ENCODE peak calls at places on chromosomes 13 and 19, in ten cellular contexts. I, K, Y, V, N, W, Q, C, D and L are unnamed samples.

GRCh38 chr19:47247308-47247990 is 8.9 kb upstream of the CCDC9 start:
- DNase-seq in I (peak), K (peak), Y (peak), V (no peak), N (peak), W (peak), Q (peak), C (peak), D (peak), L (peak)

GRCh38 chr19:5407356-5407755 is 47.9 kb upstream of the ZNRF4 start:
- DNase-seq in I (peak), K (no peak), Y (peak), V (no peak), N (no peak), W (no peak), Q (no peak), C (peak), D (no peak), L (no peak)

GRCh38 chr13:40057228-40057627 is 401.8 kb downstream of the COG6 start:
- DNase-seq in I (no peak), K (no peak), Y (no peak), V (no peak), N (no peak), W (no peak), Q (no peak), C (no peak), D (no peak), L (no peak)

GRCh38 chr19:29489182-29489951 is 36.4 kb upstream of the VSTM2B start:
- DNase-seq in I (no peak), K (no peak), Y (peak), V (no peak), N (no peak), W (no peak), Q (peak), C (no peak), D (no peak), L (no peak)

GRCh38 chr13:28286263-28286662 is 147.9 kb downstream of the PAN3 start:
- DNase-seq in I (no peak), K (no peak), Y (no peak), V (no peak), N (no peak), W (no peak), Q (no peak), C (no peak), D (no peak), L (no peak)

GRCh38 chr13:98942485-98942884 is 35.4 kb downstream of the DOCK9 start:
- DNase-seq in I (no peak), K (no peak), Y (no peak), V (no peak), N (no peak), W (no peak), Q (no peak), C (no peak), D (no peak), L (no peak)

GRCh38 chr13:31409678-31410356 is 210.0 kb downstream of the B3GLCT start:
- DNase-seq in I (no peak), K (no peak), Y (no peak), V (no peak), N (no peak), W (no peak), Q (no peak), C (no peak), D (no peak), L (no peak)

GRCh38 chr19:44883962-44884361 is 7.1 kb upstream of the TOMM40 start:
- DNase-seq in I (no peak), K (no peak), Y (no peak), V (no peak), N (no peak), W (no peak), Q (no peak), C (no peak), D (no peak), L (no peak)

GRCh38 chr13:29743229-29743786 is 107.1 kb downstream of the UBL3 start:
- DNase-seq in I (no peak), K (no peak), Y (no peak), V (no peak), N (no peak), W (no peak), Q (no peak), C (no peak), D (no peak), L (peak)

GRCh38 chr13:20967340-20967739 is 64.8 kb upstream of the XPO4 start:
- DNase-seq in I (no peak), K (no peak), Y (no peak), V (no peak), N (no peak), W (no peak), Q (no peak), C (no peak), D (no peak), L (no peak)

GRCh38 chr13:93388701-93389100 is 162.1 kb downstream of the GPC6 start:
- DNase-seq in I (no peak), K (no peak), Y (no peak), V (no peak), N (no peak), W (no peak), Q (no peak), C (no peak), D (no peak), L (no peak)

GRCh38 chr19:45765365-45766292 is 3.4 kb downstream of the SIX5 start:
- DNase-seq in I (no peak), K (no peak), Y (no peak), V (no peak), N (no peak), W (no peak), Q (no peak), C (no peak), D (no peak), L (no peak)

GRCh38 chr19:35262101-35262761 is 6.5 kb upstream of the USF2 start:
- DNase-seq in I (no peak), K (no peak), Y (peak), V (no peak), N (no peak), W (no peak), Q (peak), C (no peak), D (no peak), L (no peak)

GRCh38 chr13:41133951-41134350 is 1.3 kb upstream of the KBTBD6 start:
- DNase-seq in I (no peak), K (no peak), Y (no peak), V (no peak), N (no peak), W (no peak), Q (no peak), C (no peak), D (no peak), L (no peak)

GRCh38 chr19:22503524-22503923 is 81.4 kb upstream of the ZNF98 start:
- DNase-seq in I (no peak), K (no peak), Y (no peak), V (no peak), N (no peak), W (no peak), Q (no peak), C (no peak), D (no peak), L (no peak)

GRCh38 chr13:91326156-91326555 is 21.3 kb upstream of the MIR17HG start:
- DNase-seq in I (no peak), K (no peak), Y (no peak), V (no peak), N (no peak), W (no peak), Q (no peak), C (no peak), D (no peak), L (no peak)

GRCh38 chr13:41694902-41695301 is 237.6 kb downstream of the RGCC start:
- DNase-seq in I (no peak), K (no peak), Y (no peak), V (no peak), N (no peak), W (no peak), Q (no peak), C (peak), D (peak), L (peak)

GRCh38 chr13:52011690-52012511 is at the start of gene ALG11:
- DNase-seq in I (peak), K (peak), Y (peak), V (peak), N (peak), W (peak), Q (peak), C (peak), D (peak), L (peak)

GRCh38 chr13:72565893-72566292 is 161.5 kb downstream of the MZT1 start:
- DNase-seq in I (peak), K (no peak), Y (no peak), V (peak), N (no peak), W (no peak), Q (no peak), C (peak), D (no peak), L (no peak)

GRCh38 chr13:114261328-114261965 is 20.0 kb upstream of the UPF3A start:
- DNase-seq in I (no peak), K (no peak), Y (no peak), V (no peak), N (no peak), W (no peak), Q (no peak), C (no peak), D (no peak), L (no peak)

GRCh38 chr19:18478545-18479311 is 40.8 kb upstream of the ISYNA1 start:
- DNase-seq in I (peak), K (no peak), Y (peak), V (peak), N (peak), W (peak), Q (no peak), C (no peak), D (peak), L (peak)

GRCh38 chr13:40652588-40652940 is 13.9 kb downstream of the FOXO1 start:
- DNase-seq in I (no peak), K (no peak), Y (no peak), V (no peak), N (no peak), W (no peak), Q (no peak), C (no peak), D (no peak), L (no peak)

GRCh38 chr13:40780822-40781401 is 8.5 kb upstream of the SLC25A15 start:
- DNase-seq in I (peak), K (no peak), Y (no peak), V (no peak), N (no peak), W (no peak), Q (no peak), C (no peak), D (no peak), L (no peak)

GRCh38 chr19:459724-460511 is 915 bp downstream of the SHC2 start:
- DNase-seq in I (peak), K (peak), Y (peak), V (no peak), N (peak), W (no peak), Q (no peak), C (no peak), D (no peak), L (peak)

GRCh38 chr13:67620665-67621064 is 390.5 kb upstream of the PCDH9 start:
- DNase-seq in I (no peak), K (no peak), Y (no peak), V (no peak), N (no peak), W (no peak), Q (no peak), C (no peak), D (no peak), L (no peak)

GRCh38 chr13:75691183-75691582 is 55.1 kb downstream of the LMO7 start:
- DNase-seq in I (no peak), K (no peak), Y (no peak), V (no peak), N (no peak), W (no peak), Q (no peak), C (no peak), D (no peak), L (no peak)

GRCh38 chr13:93951153-93951552 is 528.3 kb downstream of the DCT start:
- DNase-seq in I (no peak), K (no peak), Y (no peak), V (peak), N (no peak), W (no peak), Q (no peak), C (no peak), D (no peak), L (no peak)

GRCh38 chr19:49755956-49756355 is 7.2 kb downstream of the TSKS start:
- DNase-seq in I (no peak), K (no peak), Y (no peak), V (no peak), N (no peak), W (no peak), Q (no peak), C (no peak), D (no peak), L (no peak)

GRCh38 chr13:101116826-101117225 is 299.5 kb downstream of the NALCN start:
- DNase-seq in I (no peak), K (no peak), Y (no peak), V (no peak), N (no peak), W (no peak), Q (no peak), C (no peak), D (no peak), L (no peak)

GRCh38 chr13:48153186-48153585 is 58.3 kb upstream of the MED4 start:
- DNase-seq in I (no peak), K (no peak), Y (no peak), V (no peak), N (no peak), W (no peak), Q (no peak), C (no peak), D (no peak), L (no peak)